ENCODE peak calls at places on chromosomes 7 and 10, in eight cellular contexts. X, V, Z, R, Y, I, Q and H are unnamed samples.

GRCh38 chr7:73871163-73872011 is 10.4 kb downstream of the TMEM270 start:
- DNase-seq in Z (no peak), X (no peak), Q (no peak), R (no peak), I (peak; percentile 72), V (no peak), Y (peak; percentile 50), H (no peak)

GRCh38 chr7:35571596-35572240 is 123.2 kb downstream of the HERPUD2 start:
- DNase-seq in Z (no peak), Y (no peak), X (no peak), I (no peak), Q (no peak), R (no peak), V (no peak), H (no peak)

GRCh38 chr10:67602268-67602950 is 93.6 kb downstream of the CTNNA3 start:
- DNase-seq in V (no peak), X (no peak), Y (no peak), Z (peak; percentile 77), Q (no peak), R (no peak), I (no peak), H (no peak)

GRCh38 chr10:90857635-90858488 is at the start of gene HTR7:
- DNase-seq in Q (peak; percentile 80), R (no peak), V (peak; percentile 49), Z (no peak), X (no peak), Y (peak; percentile 51), I (peak; percentile 76), H (peak; percentile 46)

GRCh38 chr10:46255696-46256355 is 31.0 kb upstream of the ANTXRL start:
- DNase-seq in Q (peak; percentile 83), Y (peak; percentile 83), X (no peak), V (peak; percentile 35), Z (no peak), R (no peak), I (peak; percentile 73), H (no peak)

GRCh38 chr7:30674420-30674819 is 7.8 kb downstream of the CRHR2 start:
- DNase-seq in Y (no peak), X (no peak), I (no peak), Q (no peak), Z (no peak), V (no peak), R (no peak), H (no peak)

GRCh38 chr10:19731560-19731959 is 84.7 kb upstream of the PLXDC2 start:
- DNase-seq in Y (no peak), V (no peak), I (no peak), R (no peak), Q (no peak), Z (no peak), X (no peak), H (no peak)

GRCh38 chr10:22615819-22616499 is 98.4 kb downstream of the PIP4K2A start:
- DNase-seq in Z (no peak), R (no peak), Y (peak; percentile 51), Q (no peak), V (peak; percentile 52), X (no peak), I (no peak), H (peak; percentile 37)

GRCh38 chr7:142436601-142437000 is 178.7 kb upstream of the PRSS58 start:
- DNase-seq in X (no peak), I (no peak), Q (no peak), R (no peak), Y (no peak), Z (no peak), V (no peak), H (no peak)

GRCh38 chr10:71296086-71296485 is 23.0 kb upstream of the SLC29A3 start:
- DNase-seq in X (no peak), Y (peak; percentile 27), R (no peak), Q (no peak), Z (no peak), I (peak; percentile 32), V (no peak), H (no peak)

GRCh38 chr7:91164948-91165845 is 99.0 kb upstream of the FZD1 start:
- DNase-seq in R (no peak), I (no peak), Y (no peak), V (no peak), Z (no peak), Q (no peak), X (no peak), H (no peak)

GRCh38 chr7:94005753-94006152 is 1.6 kb upstream of the BET1 start:
- DNase-seq in Q (no peak), X (no peak), R (no peak), V (no peak), Y (no peak), I (no peak), Z (no peak), H (no peak)

GRCh38 chr7:111931958-111932357 is 274.2 kb downstream of the DOCK4 start:
- DNase-seq in I (no peak), V (no peak), Z (no peak), Y (no peak), Q (no peak), R (no peak), X (no peak), H (no peak)

GRCh38 chr10:29067161-29067560 is 221.7 kb upstream of the LYZL1 start:
- DNase-seq in I (no peak), R (no peak), V (no peak), Q (no peak), Z (no peak), Y (no peak), X (no peak), H (no peak)

GRCh38 chr7:111424768-111425167 is 137.5 kb downstream of the IMMP2L start:
- DNase-seq in V (no peak), R (no peak), X (no peak), Z (peak; percentile 18), I (no peak), Y (no peak), Q (no peak), H (no peak)